ENCODE peak calls at places on chromosomes 13 and 19, in four cellular contexts. B, L, M and P are unnamed samples.

GRCh38 chr19:23145617-23146415 is 29.0 kb downstream of the ZNF730 start:
- DNase-seq in B (no peak), L (no peak), M (no peak), P (no peak)

GRCh38 chr19:57675881-57676280 is 5.9 kb upstream of the ZNF551 start:
- DNase-seq in B (peak), L (no peak), M (no peak), P (no peak)

GRCh38 chr13:44365008-44365407 is 8.6 kb upstream of the SERP2 start:
- DNase-seq in L (no peak), M (no peak), B (no peak), P (no peak)

GRCh38 chr13:69109891-69110525 is 997.6 kb upstream of the ATXN8OS start:
- DNase-seq in M (no peak), L (no peak), B (no peak), P (no peak)

GRCh38 chr13:106140476-106140875 is 395.0 kb downstream of the EFNB2 start:
- DNase-seq in M (no peak), B (no peak), L (no peak), P (no peak)

GRCh38 chr19:33132021-33132420 is at the start of gene WDR88:
- DNase-seq in B (no peak), M (no peak), L (no peak), P (no peak)

GRCh38 chr13:42048323-42048624 is 174 bp upstream of the DGKH start:
- DNase-seq in L (no peak), B (no peak), M (peak), P (no peak)

GRCh38 chr13:43805681-43806128 is 18.9 kb upstream of the ENOX1 start:
- DNase-seq in L (no peak), B (no peak), M (no peak), P (no peak)

GRCh38 chr19:38569368-38569983 is 48.3 kb downstream of the MAP4K1 start:
- DNase-seq in B (no peak), L (no peak), M (no peak), P (no peak)

GRCh38 chr13:44220948-44221347 is 152.7 kb upstream of the SERP2 start:
- DNase-seq in M (no peak), B (no peak), L (no peak), P (no peak)

GRCh38 chr13:40388617-40389016 is 277.8 kb downstream of the FOXO1 start:
- DNase-seq in M (peak), L (peak), B (no peak), P (no peak)

GRCh38 chr19:29651622-29652394 is 13.5 kb upstream of the PLEKHF1 start:
- DNase-seq in L (no peak), M (no peak), B (no peak), P (no peak)

GRCh38 chr13:111219306-111219705 is 101.1 kb upstream of the TEX29 start:
- DNase-seq in L (peak), M (no peak), B (peak), P (no peak)

GRCh38 chr19:49927526-49928264 is 1.3 kb upstream of the ATF5 start:
- DNase-seq in B (no peak), M (no peak), L (peak), P (no peak)

GRCh38 chr13:100549316-100549715 is 39.3 kb downstream of the GGACT start:
- DNase-seq in M (no peak), L (no peak), B (no peak), P (no peak)

GRCh38 chr19:12828494-12828893 is 5.9 kb downstream of the RTBDN start:
- DNase-seq in B (no peak), L (no peak), M (no peak), P (no peak)

GRCh38 chr19:17687857-17688784 is at the start of gene UNC13A:
- DNase-seq in B (no peak), L (peak), M (peak), P (no peak)

GRCh38 chr19:5434970-5435641 is 20.1 kb upstream of the ZNRF4 start:
- DNase-seq in B (peak), L (no peak), M (no peak), P (no peak)

GRCh38 chr13:31227063-31227462 is 27.3 kb downstream of the B3GLCT start:
- DNase-seq in L (no peak), M (no peak), B (no peak), P (no peak)

GRCh38 chr13:49649244-49649962 is 21.1 kb downstream of the ARL11 start:
- DNase-seq in B (no peak), M (no peak), L (no peak), P (no peak)

GRCh38 chr19:40581531-40581930 is 4.9 kb downstream of the SHKBP1 start:
- DNase-seq in M (no peak), L (no peak), B (no peak), P (no peak)